ENCODE peak calls at places on chromosomes 2 and 18, in ten cellular contexts. V is heart left ventricle, I is stomach, W is H54, R is sigmoid colon, N is A549, E is HCT116, O is Peyer's patch, S is endothelial cell of umbilical vein, D is transverse colon. M is an unnamed sample.
A peak's percentile ranks its signal among the peaks of the same experiment; 100 is the strongest.

GRCh38 chr2:158464426-158465281 is 7.9 kb downstream of the PKP4 start:
- DNase-seq in R (no peak), O (no peak), E (no peak), I (no peak), V (no peak), W (no peak), N (peak; percentile 29), D (no peak), S (peak; percentile 16), M (peak; percentile 49)

GRCh38 chr2:230829293-230829692 is 35.4 kb upstream of the ITM2C start:
- DNase-seq in D (no peak), I (no peak), V (no peak), S (no peak), O (no peak), W (no peak), R (no peak), E (no peak), N (no peak), M (no peak)

GRCh38 chr2:105643405-105644173 is 101.1 kb upstream of the NCK2 start:
- DNase-seq in O (no peak), N (no peak), S (no peak), V (no peak), W (no peak), R (no peak), I (no peak), E (no peak), D (no peak), M (no peak)

GRCh38 chr2:175167076-175167791 is 769 bp downstream of the ATF2 start:
- DNase-seq in W (no peak), D (peak; percentile 33), S (peak; percentile 61), N (peak; percentile 32), O (peak; percentile 47), I (no peak), V (no peak), E (no peak), R (no peak), M (no peak)

GRCh38 chr18:49464718-49465598 is 4.5 kb upstream of the DYM start:
- DNase-seq in N (peak; percentile 20), O (no peak), S (peak; percentile 29), V (no peak), W (no peak), D (no peak), I (no peak), E (no peak), R (no peak), M (peak; percentile 30)

GRCh38 chr2:196239622-196240587 is 68.5 kb upstream of the STK17B start:
- DNase-seq in E (peak; percentile 8), I (peak; percentile 67), V (peak; percentile 63), R (peak; percentile 73), D (peak; percentile 79), S (peak; percentile 84), N (no peak), O (peak; percentile 84), W (no peak), M (peak; percentile 17)

GRCh38 chr2:221969087-221969829 is 329.5 kb downstream of the PAX3 start:
- DNase-seq in R (no peak), O (no peak), D (no peak), I (peak; percentile 29), S (peak; percentile 52), N (peak; percentile 37), W (peak; percentile 15), V (no peak), E (peak; percentile 13), M (peak; percentile 1)

GRCh38 chr18:3216987-3217386 is 2.8 kb downstream of the MYOM1 start:
- DNase-seq in W (no peak), I (no peak), E (no peak), N (no peak), S (no peak), O (no peak), V (no peak), D (no peak), R (no peak), M (no peak)

GRCh38 chr2:32732912-32733472 is 105.1 kb downstream of the TTC27 start:
- DNase-seq in R (no peak), D (no peak), I (no peak), N (no peak), O (no peak), S (no peak), E (no peak), V (no peak), W (no peak), M (no peak)

GRCh38 chr2:48715042-48715899 is 40.3 kb downstream of the LHCGR start:
- DNase-seq in W (no peak), S (peak; percentile 39), O (no peak), E (no peak), N (peak; percentile 9), I (peak; percentile 33), R (peak; percentile 76), D (peak; percentile 86), V (peak; percentile 29), M (peak; percentile 3)

GRCh38 chr2:233145726-233146125 is 85.6 kb downstream of the INPP5D start:
- DNase-seq in D (no peak), O (no peak), E (no peak), I (no peak), N (no peak), R (no peak), S (no peak), V (no peak), W (no peak), M (no peak)
- TF ChIP-seq POLR2A in D (no peak), O (no peak), E (no peak), I (no peak), N (no peak), R (no peak), S (no peak), V (no peak), W (no peak), M (no peak)

GRCh38 chr2:150485871-150486538 is 1.5 kb downstream of the RND3 start:
- DNase-seq in N (peak; percentile 71), W (no peak), D (peak; percentile 80), I (peak; percentile 80), R (peak; percentile 93), V (peak; percentile 86), E (peak; percentile 73), S (peak; percentile 60), O (no peak), M (no peak)
- TF ChIP-seq POLR2A in N (peak; percentile 25), W (no peak), D (peak; percentile 73), I (peak; percentile 9), R (peak; percentile 54), V (peak; percentile 46), E (no peak), S (peak; percentile 33), O (peak; percentile 53), M (no peak)

GRCh38 chr2:74147729-74148456 is at the start of gene BOLA3:
- DNase-seq in R (peak; percentile 91), S (peak; percentile 73), O (peak; percentile 81), I (peak; percentile 86), E (peak; percentile 39), N (peak; percentile 82), V (peak; percentile 90), W (peak; percentile 94), D (peak; percentile 89), M (peak; percentile 92)
- TF ChIP-seq POLR2A in R (no peak), S (peak; percentile 81), O (peak; percentile 24), I (no peak), E (peak; percentile 78), N (peak; percentile 96), V (peak; percentile 58), W (peak; percentile 93), D (no peak), M (peak; percentile 68)

DNA sequence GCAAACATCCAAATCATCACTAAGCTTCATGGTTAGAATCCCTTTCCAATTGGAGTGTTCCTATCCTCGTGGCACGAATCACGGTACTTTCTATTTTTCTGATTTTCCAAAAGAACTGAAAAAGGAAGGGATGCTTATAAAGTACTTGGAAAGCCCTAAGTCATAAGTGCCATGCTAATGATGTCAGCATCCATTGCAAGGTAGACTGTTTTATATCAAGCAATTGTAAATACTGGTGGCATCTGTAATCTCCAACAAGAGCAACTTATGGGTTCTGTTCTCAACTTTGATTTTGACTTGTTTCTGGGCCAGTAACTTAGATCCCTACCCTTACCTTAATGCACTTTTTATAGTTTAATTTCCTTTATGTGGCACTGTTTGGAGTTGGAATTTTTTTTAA is 619.5 kb downstream of the BCL11A start:
- DNase-seq in E (no peak), W (no peak), O (no peak), D (no peak), I (no peak), R (no peak), V (no peak), N (no peak), S (no peak), M (no peak)
- TF ChIP-seq POLR2A in E (no peak), W (no peak), O (no peak), D (no peak), I (no peak), R (no peak), V (no peak), N (no peak), S (no peak), M (no peak)

GRCh38 chr2:61017003-61017555 is 441 bp upstream of the PEX13 start:
- DNase-seq in W (peak; percentile 46), V (peak; percentile 65), E (peak; percentile 86), O (peak; percentile 74), R (peak; percentile 84), D (peak; percentile 90), S (no peak), N (peak; percentile 91), I (peak; percentile 86), M (peak; percentile 86)
- TF ChIP-seq POLR2A in W (no peak), V (no peak), E (no peak), O (peak; percentile 6), R (peak; percentile 15), D (peak; percentile 35), S (no peak), N (peak; percentile 39), I (no peak), M (no peak)

M was measured in erythroblast.